ENCODE peak calls at places on chromosome X, in five cellular contexts. I is stimulated activated CD4-positive, alpha-beta T cell treated with anti-CD3 and anti-CD28 coated beads, Interleukin-12 subunit alpha, Interleukin-12 subunit beta, amount 100 ng/mL, for 4 hours; J is stimulated activated CD8-positive, alpha-beta memory T cell treated with anti-CD3 and anti-CD28 coated beads, Interleukin-15, amount 100 ng/mL, for 1 hour; P is activated CD4-positive, alpha-beta T cell treated with anti-CD3 and anti-CD28 coated beads, Interleukin-2, amount 50 U/mL, for 24 hours; R is astrocyte of the cerebellum. O is an unnamed sample.

GRCh38 chrX:111886678-111887077 is 10.7 kb downstream of the TRPC5OS start:
- DNase-seq in I (no peak), J (no peak), P (no peak), R (no peak), O (no peak)

GRCh38 chrX:134075894-134076718 is 90.7 kb upstream of the GPC3 start:
- DNase-seq in I (no peak), J (no peak), P (no peak), R (no peak), O (no peak)

GRCh38 chrX:29241831-29242230 is 654.6 kb downstream of the IL1RAPL1 start:
- DNase-seq in I (no peak), J (no peak), P (no peak), R (no peak), O (no peak)

GRCh38 chrX:75603833-75604232 is 81.0 kb upstream of the ZDHHC15 start:
- DNase-seq in I (no peak), J (no peak), P (no peak), R (peak), O (no peak)

GRCh38 chrX:125131146-125131545 is 188.5 kb upstream of the TEX13C start:
- DNase-seq in I (no peak), J (no peak), P (no peak), R (no peak), O (no peak)

GRCh38 chrX:38220936-38221386 is 290 bp upstream of the SRPX start:
- DNase-seq in I (no peak), J (no peak), P (no peak), R (no peak), O (no peak)

GRCh38 chrX:115898382-115899001 is 272.1 kb upstream of the AGTR2 start:
- DNase-seq in I (no peak), J (no peak), P (no peak), R (no peak), O (peak)

GRCh38 chrX:138018145-138018799 is 452.3 kb downstream of the ZIC3 start:
- DNase-seq in I (no peak), J (no peak), P (no peak), R (no peak), O (no peak)

GRCh38 chrX:105471597-105471996 is 251.1 kb upstream of the TEX13A start:
- DNase-seq in I (no peak), J (no peak), P (no peak), R (no peak), O (no peak)

GRCh38 chrX:150913511-150913910 is 15.0 kb upstream of the CD99L2 start:
- DNase-seq in I (no peak), J (no peak), P (no peak), R (no peak), O (no peak)

GRCh38 chrX:11787564-11787963 is 29.5 kb downstream of the MSL3 start:
- DNase-seq in I (peak), J (peak), P (peak), R (peak), O (no peak)

GRCh38 chrX:37779857-37780256 is at the start of gene CYBB:
- DNase-seq in I (no peak), J (no peak), P (no peak), R (no peak), O (peak)

GRCh38 chrX:73647632-73648322 is 84.8 kb downstream of the CHIC1 start:
- DNase-seq in I (no peak), J (no peak), P (no peak), R (no peak), O (no peak)

O was measured in HL-60.